ENCODE peak calls at places on chromosome 12, in nine cellular contexts. R is cardiac muscle cell; V is fibroblast of lung; E is CD8-positive, alpha-beta T cell; G is stomach; K is A549; F is mammary epithelial cell; A is right cardiac atrium; S is hepatocyte. C is an unnamed sample.
A peak's percentile ranks its signal among the peaks of the same experiment; 100 is the strongest.

GRCh38 chr12:51923506-51924365 is 16.4 kb downstream of the ACVRL1 start:
- DNase-seq in R (peak; percentile 56), V (no peak), E (peak; percentile 49), G (peak; percentile 61), K (peak; percentile 49), F (no peak), A (peak; percentile 92), S (peak; percentile 67), C (peak; percentile 53)

GRCh38 chr12:62210422-62210821 is 49.8 kb upstream of the USP15 start:
- DNase-seq in R (peak; percentile 51), V (peak; percentile 27), E (no peak), G (peak; percentile 33), K (peak; percentile 28), F (no peak), A (peak; percentile 64), S (peak; percentile 55), C (no peak)

GRCh38 chr12:119784673-119785072 is 92.4 kb downstream of the CIT start:
- DNase-seq in R (no peak), V (no peak), E (no peak), G (no peak), K (no peak), F (no peak), A (no peak), S (no peak), C (no peak)

GRCh38 chr12:48969847-48970701 is 1.5 kb downstream of the WNT10B start:
- DNase-seq in R (peak; percentile 58), V (peak; percentile 30), E (no peak), G (no peak), K (no peak), F (no peak), A (peak; percentile 72), S (peak; percentile 69), C (no peak)

GRCh38 chr12:60265741-60266140 is 669.9 kb downstream of the SLC16A7 start:
- DNase-seq in R (no peak), V (no peak), E (no peak), G (no peak), K (no peak), F (no peak), A (no peak), S (no peak), C (no peak)

GRCh38 chr12:87117516-87117915 is 861.3 kb upstream of the MGAT4C start:
- DNase-seq in R (no peak), V (no peak), E (no peak), G (no peak), K (no peak), F (no peak), A (no peak), S (no peak), C (no peak)

GRCh38 chr12:69052613-69053408 is 119.8 kb upstream of the CPM start:
- DNase-seq in R (no peak), V (peak; percentile 94), E (no peak), G (no peak), K (peak; percentile 66), F (peak; percentile 80), A (no peak), S (peak; percentile 52), C (peak; percentile 76)

GRCh38 chr12:109983432-109984142 is 12.6 kb downstream of the GIT2 start:
- DNase-seq in R (peak; percentile 29), V (no peak), E (no peak), G (peak; percentile 33), K (no peak), F (no peak), A (no peak), S (no peak), C (no peak)

GRCh38 chr12:120999191-121000120 is 16.8 kb downstream of the C12orf43 start:
- DNase-seq in R (no peak), V (peak; percentile 54), E (no peak), G (peak; percentile 69), K (no peak), F (no peak), A (peak; percentile 56), S (no peak), C (no peak)

GRCh38 chr12:123748661-123749060 is 13.4 kb upstream of the DNAH10 start:
- DNase-seq in R (no peak), V (peak; percentile 64), E (no peak), G (no peak), K (no peak), F (peak; percentile 86), A (no peak), S (no peak), C (peak; percentile 28)

GRCh38 chr12:29317556-29318363 is 63.2 kb downstream of the ERGIC2 start:
- DNase-seq in R (peak; percentile 62), V (peak; percentile 40), E (peak; percentile 4), G (peak; percentile 38), K (peak; percentile 24), F (peak; percentile 52), A (peak; percentile 77), S (peak; percentile 71), C (peak; percentile 42)

GRCh38 chr12:79250186-79250585 is 385.6 kb downstream of the SYT1 start:
- DNase-seq in R (no peak), V (peak; percentile 79), E (no peak), G (no peak), K (no peak), F (no peak), A (no peak), S (no peak), C (no peak)

GRCh38 chr12:103834897-103835390 is 6.1 kb downstream of the NT5DC3 start:
- DNase-seq in R (no peak), V (no peak), E (no peak), G (no peak), K (no peak), F (no peak), A (no peak), S (no peak), C (no peak)
- H3K4me3 ChIP-seq in R (no peak overlapping the region), V (no peak overlapping the region), E (no peak overlapping the region), G (no peak overlapping the region), K (no peak overlapping the region), F (no peak overlapping the region), A (no peak overlapping the region), S (no peak overlapping the region), C (no peak overlapping the region)

GRCh38 chr12:15322164-15323054 is at the start of gene PTPRO:
- DNase-seq in R (peak; percentile 57), V (peak; percentile 15), E (no peak), G (no peak), K (no peak), F (peak; percentile 23), A (peak; percentile 35), S (peak; percentile 32), C (peak; percentile 38)
- H3K9me3 ChIP-seq in R (no peaks in the 10 kb centered on the region), V (no peaks in the 10 kb centered on the region), E (no peaks in the 10 kb centered on the region), G (no peaks in the 10 kb centered on the region), K (no peaks in the 10 kb centered on the region), F (no peaks in the 10 kb centered on the region), A (no peaks in the 10 kb centered on the region), S (no peaks in the 10 kb centered on the region), C (no peaks in the 10 kb centered on the region)

GRCh38 chr12:18749381-18749957 is 11.6 kb downstream of the CAPZA3 start:
- DNase-seq in R (no peak), V (peak; percentile 11), E (no peak), G (no peak), K (no peak), F (no peak), A (no peak), S (no peak), C (no peak)
- H3K4me3 ChIP-seq in R (no peak overlapping the region), V (no peak overlapping the region), E (no peak overlapping the region), G (no peak overlapping the region), K (no peak overlapping the region), F (no peak overlapping the region), A (no peak overlapping the region), S (no peak overlapping the region), C (no peak overlapping the region)

GRCh38 chr12:133129368-133130037 is 571 bp downstream of the ZNF891 start:
- DNase-seq in R (peak; percentile 0), V (peak; percentile 49), E (no peak), G (no peak), K (no peak), F (no peak), A (no peak), S (no peak), C (no peak)
- H3K9me3 ChIP-seq in R (no peaks in the 10 kb centered on the region), V (no peaks in the 10 kb centered on the region), E (peaks cover 22% of the 10 kb centered on the region), G (peaks cover 39% of the 10 kb centered on the region), K (peaks cover 89% of the 10 kb centered on the region), F (peaks cover 21% of the 10 kb centered on the region), A (peaks cover 9% of the 10 kb centered on the region), S (peaks cover 38% of the 10 kb centered on the region), C (peaks cover 37% of the 10 kb centered on the region)

DNA sequence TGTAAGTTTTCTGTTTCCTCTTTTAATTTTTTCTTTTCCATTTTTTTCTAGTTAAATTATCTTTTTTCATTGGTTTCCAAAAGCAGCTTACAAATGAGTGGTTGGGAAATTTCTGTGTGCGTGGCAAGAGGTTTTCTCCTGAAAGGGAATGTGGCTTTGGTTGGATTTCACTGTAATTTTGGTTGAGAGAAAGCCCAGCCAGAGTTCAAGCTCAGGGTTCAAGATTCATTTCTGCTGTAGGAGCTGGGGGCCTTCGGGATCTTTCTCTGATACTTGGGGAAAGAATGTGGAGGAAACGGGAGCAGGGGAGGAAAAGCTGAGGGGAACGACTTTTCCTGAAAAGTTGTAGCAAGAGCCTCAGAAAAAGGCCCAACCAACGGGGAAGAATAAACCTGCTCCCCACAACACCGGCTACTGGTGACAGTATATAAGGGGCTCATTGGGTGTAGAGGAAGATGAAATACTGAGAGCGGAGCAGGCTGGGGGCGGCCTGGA is 1.8 kb downstream of the HOXC10 start:
- DNase-seq in R (no peak), V (no peak), E (no peak), G (no peak), K (no peak), F (no peak), A (no peak), S (no peak), C (no peak)
- H3K4me3 ChIP-seq in R (no peak overlapping the region), V (no peak overlapping the region), E (no peak overlapping the region), G (no peak overlapping the region), K (no peak overlapping the region), F (no peak overlapping the region), A (no peak overlapping the region), S (no peak overlapping the region), C (peak overlapping the region; percentile 70)